ENCODE peak calls at places on chromosomes 16 and 17, in four cellular contexts. N is left colon, G is T-helper 17 cell, Z is mammary epithelial cell. T is an unnamed sample.

GRCh38 chr16:30889721-30890120 is 4.2 kb downstream of the BCL7C start:
- DNase-seq in Z (no peak), G (no peak), N (no peak), T (no peak)

GRCh38 chr17:4945944-4946280 is 2.4 kb downstream of the PFN1 start:
- DNase-seq in G (no peak), Z (peak; percentile 21), N (no peak), T (no peak)

GRCh38 chr16:48081656-48082055 is 74.1 kb downstream of the ABCC12 start:
- DNase-seq in N (no peak), Z (peak; percentile 90), G (no peak), T (no peak)

GRCh38 chr17:77054926-77055325 is 85.8 kb upstream of the SEC14L1 start:
- DNase-seq in G (no peak), Z (no peak), N (no peak), T (no peak)

GRCh38 chr17:76115138-76115754 is 11.7 kb upstream of the EXOC7 start:
- DNase-seq in G (no peak), Z (no peak), N (no peak), T (no peak)

GRCh38 chr17:72572604-72573491 is 452.0 kb downstream of the SOX9 start:
- DNase-seq in Z (no peak), N (no peak), G (no peak), T (no peak)

GRCh38 chr16:4915226-4915761 is 21.7 kb downstream of the PPL start:
- DNase-seq in Z (peak; percentile 92), N (no peak), G (no peak), T (no peak)

GRCh38 chr16:76396977-76397376 is 119.8 kb downstream of the CNTNAP4 start:
- DNase-seq in G (no peak), N (no peak), Z (no peak), T (no peak)

GRCh38 chr17:6435968-6436367 is 1.0 kb upstream of the AIPL1 start:
- DNase-seq in G (peak; percentile 51), Z (peak; percentile 43), N (peak; percentile 69), T (peak; percentile 37)

GRCh38 chr17:78117027-78117981 is 11.3 kb downstream of the TMC6 start:
- DNase-seq in Z (no peak), N (peak; percentile 63), G (no peak), T (no peak)

GRCh38 chr17:58447039-58447975 is 30.0 kb upstream of the RNF43 start:
- DNase-seq in G (peak; percentile 33), N (peak; percentile 79), Z (peak; percentile 68), T (peak; percentile 35)